ENCODE peak calls at places on chromosome 17, in seven cellular contexts. One of them, this sample, is unnamed.
A peak's percentile ranks its signal among the peaks of the same experiment; 100 is the strongest.

GRCh38 chr17:35438433-35438832 is 6.1 kb upstream of the SLFN12 start:
- DNase-seq in mesendoderm: no peak
- DNase-seq in IMR-90: no peak
- DNase-seq in H9: no peak
- DNase-seq in neuronal stem cell: no peak
- DNase-seq in trophoblast cell: no peak
- DNase-seq in mesenchymal stem cell: no peak
- DNase-seq in this sample: no peak

GRCh38 chr17:61729690-61730268 is 133.5 kb downstream of the BRIP1 start:
- DNase-seq in mesendoderm: peak; percentile 2
- DNase-seq in IMR-90: peak; percentile 40
- DNase-seq in H9: no peak
- DNase-seq in neuronal stem cell: no peak
- DNase-seq in trophoblast cell: no peak
- DNase-seq in mesenchymal stem cell: peak; percentile 22
- DNase-seq in this sample: no peak

GRCh38 chr17:3976675-3977171 is 12.5 kb upstream of the ATP2A3 start:
- DNase-seq in mesendoderm: no peak
- DNase-seq in IMR-90: no peak
- DNase-seq in H9: peak; percentile 32
- DNase-seq in neuronal stem cell: no peak
- DNase-seq in trophoblast cell: no peak
- DNase-seq in mesenchymal stem cell: no peak
- DNase-seq in this sample: no peak

GRCh38 chr17:37842401-37842800 is 81.8 kb upstream of the TBC1D3K start:
- DNase-seq in mesendoderm: no peak
- DNase-seq in IMR-90: no peak
- DNase-seq in H9: no peak
- DNase-seq in neuronal stem cell: no peak
- DNase-seq in trophoblast cell: no peak
- DNase-seq in mesenchymal stem cell: no peak
- DNase-seq in this sample: no peak

GRCh38 chr17:49798182-49798581 is 9.7 kb downstream of the KAT7 start:
- DNase-seq in mesendoderm: no peak
- DNase-seq in IMR-90: peak; percentile 71
- DNase-seq in H9: no peak
- DNase-seq in neuronal stem cell: no peak
- DNase-seq in trophoblast cell: no peak
- DNase-seq in mesenchymal stem cell: no peak
- DNase-seq in this sample: no peak

GRCh38 chr17:28131592-28131991 is 89.1 kb downstream of the NLK start:
- DNase-seq in mesendoderm: no peak
- DNase-seq in IMR-90: peak; percentile 70
- DNase-seq in H9: no peak
- DNase-seq in neuronal stem cell: no peak
- DNase-seq in trophoblast cell: no peak
- DNase-seq in mesenchymal stem cell: no peak
- DNase-seq in this sample: no peak

GRCh38 chr17:55666810-55667209 is 55.9 kb downstream of the TMEM100 start:
- DNase-seq in mesendoderm: no peak
- DNase-seq in IMR-90: no peak
- DNase-seq in H9: no peak
- DNase-seq in neuronal stem cell: no peak
- DNase-seq in trophoblast cell: no peak
- DNase-seq in mesenchymal stem cell: no peak
- DNase-seq in this sample: no peak

GRCh38 chr17:28946239-28946638 is 5.1 kb downstream of the PHF12 start:
- DNase-seq in mesendoderm: no peak
- DNase-seq in IMR-90: peak; percentile 78
- DNase-seq in H9: no peak
- DNase-seq in neuronal stem cell: no peak
- DNase-seq in trophoblast cell: no peak
- DNase-seq in mesenchymal stem cell: peak; percentile 67
- DNase-seq in this sample: no peak

GRCh38 chr17:76166168-76166567 is 25.1 kb upstream of the FOXJ1 start:
- DNase-seq in mesendoderm: no peak
- DNase-seq in IMR-90: peak; percentile 36
- DNase-seq in H9: no peak
- DNase-seq in neuronal stem cell: no peak
- DNase-seq in trophoblast cell: no peak
- DNase-seq in mesenchymal stem cell: no peak
- DNase-seq in this sample: no peak

GRCh38 chr17:45127583-45128300 is 4.6 kb downstream of the PLCD3 start:
- DNase-seq in mesendoderm: peak; percentile 45
- DNase-seq in IMR-90: peak; percentile 42
- DNase-seq in H9: peak; percentile 74
- DNase-seq in neuronal stem cell: no peak
- DNase-seq in trophoblast cell: peak; percentile 33
- DNase-seq in mesenchymal stem cell: peak; percentile 57
- DNase-seq in this sample: no peak

GRCh38 chr17:79809530-79810137 is 12.8 kb upstream of the CBX8 start:
- DNase-seq in mesendoderm: no peak
- DNase-seq in IMR-90: no peak
- DNase-seq in H9: peak; percentile 62
- DNase-seq in neuronal stem cell: no peak
- DNase-seq in trophoblast cell: no peak
- DNase-seq in mesenchymal stem cell: no peak
- DNase-seq in this sample: peak; percentile 62

GRCh38 chr17:48593840-48594411 is 347 bp upstream of the HOXB5 start:
- DNase-seq in mesendoderm: peak; percentile 90
- DNase-seq in IMR-90: peak; percentile 99
- DNase-seq in H9: peak; percentile 93
- DNase-seq in neuronal stem cell: peak; percentile 76
- DNase-seq in trophoblast cell: peak; percentile 80
- DNase-seq in mesenchymal stem cell: peak; percentile 98
- DNase-seq in this sample: peak; percentile 95

GRCh38 chr17:39199986-39200879 is at the start of gene RPL19:
- DNase-seq in mesendoderm: peak; percentile 97
- DNase-seq in IMR-90: peak; percentile 96
- DNase-seq in H9: peak; percentile 93
- DNase-seq in neuronal stem cell: peak; percentile 90
- DNase-seq in trophoblast cell: peak; percentile 82
- DNase-seq in mesenchymal stem cell: peak; percentile 96
- DNase-seq in this sample: peak; percentile 83

GRCh38 chr17:49522329-49522890 is 27.3 kb downstream of the NGFR start:
- DNase-seq in mesendoderm: no peak
- DNase-seq in IMR-90: no peak
- DNase-seq in H9: peak; percentile 16
- DNase-seq in neuronal stem cell: no peak
- DNase-seq in trophoblast cell: no peak
- DNase-seq in mesenchymal stem cell: peak; percentile 58
- DNase-seq in this sample: peak; percentile 40

GRCh38 chr17:72579990-72580320 is 459.1 kb downstream of the SOX9 start:
- DNase-seq in mesendoderm: no peak
- DNase-seq in IMR-90: no peak
- DNase-seq in H9: no peak
- DNase-seq in neuronal stem cell: no peak
- DNase-seq in trophoblast cell: no peak
- DNase-seq in mesenchymal stem cell: no peak
- DNase-seq in this sample: no peak

GRCh38 chr17:57293077-57293476 is 36.8 kb downstream of the MSI2 start:
- DNase-seq in mesendoderm: peak; percentile 79
- DNase-seq in IMR-90: no peak
- DNase-seq in H9: no peak
- DNase-seq in neuronal stem cell: no peak
- DNase-seq in trophoblast cell: peak; percentile 96
- DNase-seq in mesenchymal stem cell: peak; percentile 40
- DNase-seq in this sample: no peak

GRCh38 chr17:38705523-38705802 is 390 bp downstream of the MLLT6 start:
- DNase-seq in mesendoderm: no peak
- DNase-seq in IMR-90: no peak
- DNase-seq in H9: no peak
- DNase-seq in neuronal stem cell: no peak
- DNase-seq in trophoblast cell: no peak
- DNase-seq in mesenchymal stem cell: no peak
- DNase-seq in this sample: no peak

GRCh38 chr17:42132941-42133340 is 10.3 kb downstream of the HSPB9 start:
- DNase-seq in mesendoderm: no peak
- DNase-seq in IMR-90: peak; percentile 81
- DNase-seq in H9: no peak
- DNase-seq in neuronal stem cell: no peak
- DNase-seq in trophoblast cell: no peak
- DNase-seq in mesenchymal stem cell: peak; percentile 91
- DNase-seq in this sample: no peak

GRCh38 chr17:28726912-28727726 is 1.1 kb upstream of the TLCD1 start:
- DNase-seq in mesendoderm: peak; percentile 99
- DNase-seq in IMR-90: peak; percentile 90
- DNase-seq in H9: peak; percentile 99
- DNase-seq in neuronal stem cell: peak; percentile 98
- DNase-seq in trophoblast cell: peak; percentile 92
- DNase-seq in mesenchymal stem cell: peak; percentile 95
- DNase-seq in this sample: peak; percentile 93

GRCh38 chr17:63973247-63973646 is 529 bp upstream of the SCN4A start:
- DNase-seq in mesendoderm: no peak
- DNase-seq in IMR-90: no peak
- DNase-seq in H9: no peak
- DNase-seq in neuronal stem cell: no peak
- DNase-seq in trophoblast cell: no peak
- DNase-seq in mesenchymal stem cell: no peak
- DNase-seq in this sample: no peak
- H3K18ac ChIP-seq in mesendoderm: no peak overlapping the region
- H3K18ac ChIP-seq in IMR-90: no peak overlapping the region
- H3K18ac ChIP-seq in H9: no peak overlapping the region
- H3K18ac ChIP-seq in neuronal stem cell: no peak overlapping the region
- H3K18ac ChIP-seq in trophoblast cell: no peak overlapping the region
- H3K18ac ChIP-seq in mesenchymal stem cell: no peak overlapping the region
- H3K18ac ChIP-seq in this sample: no peak overlapping the region

GRCh38 chr17:66076546-66077190 is 115.3 kb downstream of the CEP112 start:
- DNase-seq in mesendoderm: no peak
- DNase-seq in IMR-90: no peak
- DNase-seq in H9: no peak
- DNase-seq in neuronal stem cell: no peak
- DNase-seq in trophoblast cell: no peak
- DNase-seq in mesenchymal stem cell: peak; percentile 9
- DNase-seq in this sample: no peak
- H3K18ac ChIP-seq in mesendoderm: no peak overlapping the region
- H3K18ac ChIP-seq in IMR-90: no peak overlapping the region
- H3K18ac ChIP-seq in H9: no peak overlapping the region
- H3K18ac ChIP-seq in neuronal stem cell: no peak overlapping the region
- H3K18ac ChIP-seq in trophoblast cell: no peak overlapping the region
- H3K18ac ChIP-seq in mesenchymal stem cell: no peak overlapping the region
- H3K18ac ChIP-seq in this sample: no peak overlapping the region

GRCh38 chr17:9859781-9860180 is 34.1 kb downstream of the GLP2R start:
- DNase-seq in mesendoderm: no peak
- DNase-seq in IMR-90: no peak
- DNase-seq in H9: peak; percentile 13
- DNase-seq in neuronal stem cell: no peak
- DNase-seq in trophoblast cell: no peak
- DNase-seq in mesenchymal stem cell: no peak
- DNase-seq in this sample: peak; percentile 10

GRCh38 chr17:9862191-9862590 is 36.5 kb downstream of the GLP2R start:
- DNase-seq in mesendoderm: peak; percentile 2
- DNase-seq in IMR-90: peak; percentile 2
- DNase-seq in H9: no peak
- DNase-seq in neuronal stem cell: no peak
- DNase-seq in trophoblast cell: no peak
- DNase-seq in mesenchymal stem cell: peak; percentile 3
- DNase-seq in this sample: peak; percentile 4

GRCh38 chr17:9865585-9865984 is 39.5 kb downstream of the RCVRN start:
- DNase-seq in mesendoderm: no peak
- DNase-seq in IMR-90: no peak
- DNase-seq in H9: peak; percentile 0
- DNase-seq in neuronal stem cell: no peak
- DNase-seq in trophoblast cell: no peak
- DNase-seq in mesenchymal stem cell: peak; percentile 37
- DNase-seq in this sample: no peak

GRCh38 chr17:9862949-9863348 is 37.2 kb downstream of the GLP2R start:
- DNase-seq in mesendoderm: no peak
- DNase-seq in IMR-90: no peak
- DNase-seq in H9: peak; percentile 5
- DNase-seq in neuronal stem cell: no peak
- DNase-seq in trophoblast cell: no peak
- DNase-seq in mesenchymal stem cell: no peak
- DNase-seq in this sample: peak; percentile 11

DNA sequence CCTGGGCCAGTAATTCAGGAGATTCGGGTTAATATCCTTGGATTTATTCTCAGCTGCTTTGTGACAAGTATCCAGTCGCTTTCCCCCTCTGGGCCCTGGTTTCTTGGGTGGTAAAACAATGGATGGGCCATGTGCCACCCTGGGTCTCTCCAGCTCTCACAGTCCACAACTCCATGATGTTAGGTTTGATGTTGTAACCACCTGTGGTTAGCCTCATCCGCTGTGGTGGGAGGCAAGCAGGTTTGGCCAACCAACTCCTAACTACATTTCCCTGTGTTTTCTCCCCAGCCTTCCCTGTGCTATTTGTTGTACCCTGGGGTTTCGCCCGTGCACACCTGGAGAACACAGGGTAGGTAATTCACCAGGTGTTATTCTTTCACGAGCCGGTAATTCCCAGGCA is 35.1 kb downstream of the GLP2R start:
- DNase-seq in mesendoderm: no peak
- DNase-seq in IMR-90: no peak
- DNase-seq in H9: no peak
- DNase-seq in neuronal stem cell: no peak
- DNase-seq in trophoblast cell: no peak
- DNase-seq in mesenchymal stem cell: no peak
- DNase-seq in this sample: no peak
- H3K18ac ChIP-seq in mesendoderm: no peak overlapping the region
- H3K18ac ChIP-seq in IMR-90: no peak overlapping the region
- H3K18ac ChIP-seq in H9: no peak overlapping the region
- H3K18ac ChIP-seq in neuronal stem cell: no peak overlapping the region
- H3K18ac ChIP-seq in trophoblast cell: no peak overlapping the region
- H3K18ac ChIP-seq in mesenchymal stem cell: no peak overlapping the region
- H3K18ac ChIP-seq in this sample: no peak overlapping the region

GRCh38 chr17:81440511-81441244 is 45.4 kb downstream of the BAHCC1 start:
- DNase-seq in mesendoderm: peak; percentile 70
- DNase-seq in IMR-90: no peak
- DNase-seq in H9: peak; percentile 93
- DNase-seq in neuronal stem cell: peak; percentile 44
- DNase-seq in trophoblast cell: no peak
- DNase-seq in mesenchymal stem cell: peak; percentile 41
- DNase-seq in this sample: peak; percentile 90
- H3K18ac ChIP-seq in mesendoderm: no peak overlapping the region
- H3K18ac ChIP-seq in IMR-90: no peak overlapping the region
- H3K18ac ChIP-seq in H9: no peak overlapping the region
- H3K18ac ChIP-seq in neuronal stem cell: peak overlapping the region; percentile 89
- H3K18ac ChIP-seq in trophoblast cell: no peak overlapping the region
- H3K18ac ChIP-seq in mesenchymal stem cell: no peak overlapping the region
- H3K18ac ChIP-seq in this sample: no peak overlapping the region

GRCh38 chr17:74259667-74260524 is 14.1 kb upstream of the DNAI2 start:
- DNase-seq in mesendoderm: peak; percentile 37
- DNase-seq in IMR-90: no peak
- DNase-seq in H9: peak; percentile 63
- DNase-seq in neuronal stem cell: no peak
- DNase-seq in trophoblast cell: no peak
- DNase-seq in mesenchymal stem cell: no peak
- DNase-seq in this sample: no peak

GRCh38 chr17:74252272-74252671 is 21.8 kb upstream of the DNAI2 start:
- DNase-seq in mesendoderm: no peak
- DNase-seq in IMR-90: no peak
- DNase-seq in H9: no peak
- DNase-seq in neuronal stem cell: no peak
- DNase-seq in trophoblast cell: no peak
- DNase-seq in mesenchymal stem cell: no peak
- DNase-seq in this sample: no peak

GRCh38 chr17:74260525-74260850 is 13.5 kb upstream of the DNAI2 start:
- DNase-seq in mesendoderm: peak; percentile 91
- DNase-seq in IMR-90: no peak
- DNase-seq in H9: peak; percentile 82
- DNase-seq in neuronal stem cell: no peak
- DNase-seq in trophoblast cell: no peak
- DNase-seq in mesenchymal stem cell: no peak
- DNase-seq in this sample: no peak

GRCh38 chr17:74253036-74253435 is 21.0 kb upstream of the DNAI2 start:
- DNase-seq in mesendoderm: no peak
- DNase-seq in IMR-90: no peak
- DNase-seq in H9: no peak
- DNase-seq in neuronal stem cell: no peak
- DNase-seq in trophoblast cell: no peak
- DNase-seq in mesenchymal stem cell: no peak
- DNase-seq in this sample: no peak

GRCh38 chr17:74257311-74257710 is 16.7 kb upstream of the DNAI2 start:
- DNase-seq in mesendoderm: no peak
- DNase-seq in IMR-90: no peak
- DNase-seq in H9: no peak
- DNase-seq in neuronal stem cell: no peak
- DNase-seq in trophoblast cell: no peak
- DNase-seq in mesenchymal stem cell: no peak
- DNase-seq in this sample: no peak
- H3K18ac ChIP-seq in mesendoderm: no peak overlapping the region
- H3K18ac ChIP-seq in IMR-90: no peak overlapping the region
- H3K18ac ChIP-seq in H9: no peak overlapping the region
- H3K18ac ChIP-seq in neuronal stem cell: no peak overlapping the region
- H3K18ac ChIP-seq in trophoblast cell: no peak overlapping the region
- H3K18ac ChIP-seq in mesenchymal stem cell: no peak overlapping the region
- H3K18ac ChIP-seq in this sample: no peak overlapping the region

This sample was measured in H1.